ENCODE peak calls at places on chromosomes 12 and 14, in five cellular contexts. Y, J, W, O and X are unnamed samples.

GRCh38 chr14:74569826-74570591 is 42.0 kb downstream of the LTBP2 start:
- DNase-seq in Y (peak; percentile 71), J (no peak), W (no peak), O (peak; percentile 93), X (peak; percentile 32)

GRCh38 chr14:79971330-79971729 is 240.0 kb downstream of the DIO2 start:
- DNase-seq in Y (no peak), J (no peak), W (no peak), O (no peak), X (peak; percentile 15)

GRCh38 chr12:124464062-124464461 is 103.3 kb downstream of the NCOR2 start:
- DNase-seq in Y (no peak), J (no peak), W (no peak), O (no peak), X (no peak)

GRCh38 chr12:77229640-77230442 is 164.5 kb upstream of the E2F7 start:
- DNase-seq in Y (peak; percentile 85), J (no peak), W (no peak), O (no peak), X (no peak)

GRCh38 chr12:106632797-106633450 is 50.1 kb downstream of the RFX4 start:
- DNase-seq in Y (no peak), J (peak; percentile 43), W (peak; percentile 29), O (no peak), X (peak; percentile 39)

GRCh38 chr14:77562681-77563080 is 53.8 kb downstream of the SPTLC2 start:
- DNase-seq in Y (no peak), J (no peak), W (no peak), O (no peak), X (no peak)

GRCh38 chr12:91618281-91618680 is 435.7 kb upstream of the DCN start:
- DNase-seq in Y (no peak), J (no peak), W (no peak), O (peak; percentile 2), X (no peak)

GRCh38 chr12:90925562-90925961 is 29.4 kb downstream of the CCER1 start:
- DNase-seq in Y (no peak), J (no peak), W (no peak), O (no peak), X (no peak)

GRCh38 chr12:49397000-49397399 is 29.7 kb downstream of the SPATS2 start:
- DNase-seq in Y (no peak), J (no peak), W (no peak), O (no peak), X (no peak)

GRCh38 chr12:49671051-49671765 is 36.0 kb downstream of the FMNL3 start:
- DNase-seq in Y (peak; percentile 39), J (no peak), W (no peak), O (no peak), X (no peak)

GRCh38 chr14:84361476-84361875 is 1168.5 kb upstream of the FLRT2 start:
- DNase-seq in Y (peak; percentile 65), J (no peak), W (no peak), O (no peak), X (no peak)

GRCh38 chr12:103809154-103809553 is 31.9 kb downstream of the NT5DC3 start:
- DNase-seq in Y (peak; percentile 15), J (no peak), W (no peak), O (no peak), X (no peak)

GRCh38 chr12:103805961-103806360 is 35.1 kb downstream of the NT5DC3 start:
- DNase-seq in Y (no peak), J (no peak), W (no peak), O (no peak), X (no peak)

GRCh38 chr12:103808239-103808880 is 32.7 kb downstream of the NT5DC3 start:
- DNase-seq in Y (no peak), J (no peak), W (no peak), O (no peak), X (no peak)

GRCh38 chr12:103806807-103807206 is 34.2 kb downstream of the NT5DC3 start:
- DNase-seq in Y (peak; percentile 73), J (no peak), W (no peak), O (no peak), X (no peak)

DNA sequence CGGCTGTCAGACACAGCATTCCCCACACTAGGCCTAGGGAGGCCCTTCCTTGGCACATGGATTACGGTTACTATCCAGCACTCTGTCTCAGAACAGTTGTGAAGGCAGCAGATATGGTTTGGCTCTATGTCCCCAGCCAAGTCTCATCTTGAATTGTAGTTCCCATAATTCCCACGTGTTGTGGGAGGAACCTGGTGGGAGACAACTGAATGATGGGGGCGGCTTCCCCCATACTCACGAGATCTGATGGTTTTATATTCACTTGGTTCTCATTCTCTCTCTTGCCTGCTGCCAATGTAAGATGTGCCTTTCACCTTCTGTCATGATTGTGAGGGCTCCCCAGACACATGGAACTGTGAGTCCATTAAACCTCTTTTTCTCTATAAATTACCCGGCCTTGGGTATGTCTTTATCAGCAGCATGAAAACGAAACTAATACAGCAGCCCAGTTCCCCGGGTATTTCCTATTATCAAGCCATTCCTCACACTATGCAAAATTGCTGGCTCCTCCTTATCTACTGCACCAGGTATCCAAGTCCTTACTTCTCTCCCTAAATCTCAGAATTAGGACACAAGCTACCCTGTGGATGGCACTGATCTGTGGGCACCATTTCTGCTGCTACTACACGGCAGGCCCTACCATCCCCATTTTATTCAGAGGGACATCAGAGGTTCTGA is 33.3 kb downstream of the NT5DC3 start:
- DNase-seq in Y (no peak), J (no peak), W (no peak), O (no peak), X (no peak)
- H3K4me2 ChIP-seq in Y (no peak overlapping the region), J (peak overlapping the region; percentile 62), W (no peak overlapping the region), O (no peak overlapping the region), X (no peak overlapping the region)

GRCh38 chr12:111444706-111445310 is 39.1 kb downstream of the SH2B3 start:
- DNase-seq in Y (no peak), J (no peak), W (no peak), O (no peak), X (peak; percentile 64)
- H3K4me2 ChIP-seq in Y (no peak overlapping the region), J (no peak overlapping the region), W (no peak overlapping the region), O (no peak overlapping the region), X (no peak overlapping the region)

DNA sequence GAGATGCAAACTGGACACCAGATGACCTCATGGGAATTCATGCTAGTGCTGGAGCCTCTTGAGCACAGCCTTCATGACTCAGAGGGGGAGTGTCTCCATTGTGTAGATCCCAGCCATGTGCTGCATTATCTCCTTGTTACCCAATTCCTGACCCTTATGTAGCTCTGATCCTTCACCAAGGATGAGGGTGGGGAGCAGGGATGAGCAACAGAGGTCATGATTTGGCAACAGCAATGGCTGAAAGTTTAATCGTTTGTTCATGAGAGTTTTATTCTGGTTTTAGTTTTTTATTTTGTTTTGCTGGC is 9.5 kb upstream of the BDKRB1 start:
- DNase-seq in Y (no peak), J (no peak), W (peak; percentile 82), O (peak; percentile 14), X (peak; percentile 86)
- H3K4me2 ChIP-seq in Y (no peak overlapping the region), J (no peak overlapping the region), W (peak overlapping the region; percentile 44), O (peak overlapping the region; percentile 48), X (no peak overlapping the region)

GRCh38 chr12:66495709-66496108 is 183.2 kb downstream of the GRIP1 start:
- DNase-seq in Y (no peak), J (no peak), W (no peak), O (no peak), X (no peak)

GRCh38 chr12:66497000-66497897 is 181.6 kb downstream of the GRIP1 start:
- DNase-seq in Y (no peak), J (no peak), W (no peak), O (no peak), X (no peak)

GRCh38 chr12:66500094-66500493 is 178.8 kb downstream of the GRIP1 start:
- DNase-seq in Y (no peak), J (no peak), W (no peak), O (no peak), X (no peak)

GRCh38 chr12:66493841-66494240 is 185.0 kb downstream of the GRIP1 start:
- DNase-seq in Y (no peak), J (no peak), W (no peak), O (no peak), X (no peak)

GRCh38 chr12:66496595-66496994 is 182.3 kb downstream of the GRIP1 start:
- DNase-seq in Y (no peak), J (no peak), W (no peak), O (no peak), X (no peak)
- H3K4me2 ChIP-seq in Y (no peak overlapping the region), J (no peak overlapping the region), W (no peak overlapping the region), O (no peak overlapping the region), X (no peak overlapping the region)

GRCh38 chr14:52711666-52712065 is 4.7 kb downstream of the PSMC6 start:
- DNase-seq in Y (no peak), J (no peak), W (no peak), O (no peak), X (no peak)
- H3K4me2 ChIP-seq in Y (no peak overlapping the region), J (no peak overlapping the region), W (no peak overlapping the region), O (no peak overlapping the region), X (no peak overlapping the region)

GRCh38 chr12:20460956-20461355 is 92.6 kb downstream of the PDE3A start:
- DNase-seq in Y (no peak), J (no peak), W (no peak), O (no peak), X (no peak)
- H3K4me2 ChIP-seq in Y (no peak overlapping the region), J (no peak overlapping the region), W (peak overlapping the region; percentile 2), O (no peak overlapping the region), X (no peak overlapping the region)

DNA sequence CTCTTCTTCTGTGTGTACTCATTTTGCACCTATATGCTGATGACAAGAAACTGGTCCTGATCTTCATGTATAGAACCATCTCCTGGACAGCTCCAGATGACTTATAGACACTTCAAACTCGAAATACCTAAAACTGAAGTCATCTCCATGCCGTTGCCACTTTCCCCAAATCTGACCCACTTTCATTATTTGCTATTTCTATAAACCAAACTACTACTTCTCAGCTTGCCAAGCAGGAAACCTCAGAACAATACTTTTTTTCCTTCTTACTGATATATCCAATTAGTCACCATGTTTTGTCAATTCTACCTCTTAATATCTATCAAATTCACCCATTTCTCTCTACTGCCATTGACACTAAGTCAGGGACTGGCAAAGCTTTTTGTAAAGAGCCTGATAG is 14.8 kb downstream of the SGPP1 start:
- DNase-seq in Y (peak; percentile 46), J (no peak), W (no peak), O (no peak), X (no peak)
- H3K4me2 ChIP-seq in Y (peak overlapping the region; percentile 21), J (no peak overlapping the region), W (no peak overlapping the region), O (no peak overlapping the region), X (no peak overlapping the region)

DNA sequence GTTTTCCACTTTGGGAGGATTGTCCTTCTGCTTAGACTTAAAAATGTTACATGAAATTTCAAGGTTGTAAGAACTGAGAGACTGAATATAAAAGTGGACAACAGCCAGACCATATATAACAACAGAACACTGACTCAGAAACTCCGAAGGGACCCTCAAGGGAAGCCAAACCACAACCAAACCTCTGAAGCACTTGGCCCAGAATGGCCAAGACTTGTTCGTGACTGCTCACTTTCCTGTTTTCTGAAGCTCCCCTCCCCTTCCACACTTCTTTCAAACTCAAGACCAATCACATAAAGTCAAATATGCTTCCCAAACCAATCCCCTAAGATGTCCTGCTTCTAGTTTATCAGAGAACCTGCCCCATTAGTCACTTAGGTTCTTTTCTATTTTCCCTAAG is 13.7 kb downstream of the OR6J1 start:
- DNase-seq in Y (no peak), J (no peak), W (no peak), O (no peak), X (no peak)
- H3K4me2 ChIP-seq in Y (no peak overlapping the region), J (no peak overlapping the region), W (no peak overlapping the region), O (no peak overlapping the region), X (no peak overlapping the region)